ENCODE peak calls at places on chromosomes 2 and 18, in seven cellular contexts. S is GM12865; U is T47D; Z is T-helper 9 cell; T is RPMI7951; H is stimulated activated CD4-positive, alpha-beta T cell treated with anti-CD3 and anti-CD28 coated beads, TNF-alpha, amount 100 ng/mL, for 1 hour; M is Ammon's horn. V is an unnamed sample.

GRCh38 chr2:124530203-124530602 is 505.1 kb downstream of the CNTNAP5 start:
- DNase-seq in S (no peak), U (peak; percentile 1), Z (no peak), T (no peak), H (no peak), M (no peak), V (no peak)

GRCh38 chr2:238728322-238729260 is 119.3 kb upstream of the TWIST2 start:
- DNase-seq in S (no peak), U (no peak), Z (no peak), T (peak; percentile 70), H (no peak), M (no peak), V (no peak)

GRCh38 chr2:210503622-210504300 is 27.2 kb upstream of the LANCL1 start:
- DNase-seq in S (no peak), U (no peak), Z (no peak), T (no peak), H (no peak), M (peak; percentile 96), V (no peak)

GRCh38 chr2:130337735-130338325 is 4.9 kb upstream of the IMP4 start:
- DNase-seq in S (no peak), U (no peak), Z (no peak), T (peak; percentile 83), H (no peak), M (no peak), V (no peak)

GRCh38 chr2:71215447-71215846 is 11.5 kb downstream of the PAIP2B start:
- DNase-seq in S (no peak), U (peak; percentile 55), Z (no peak), T (no peak), H (no peak), M (no peak), V (no peak)

GRCh38 chr18:22177496-22177866 is 8.1 kb downstream of the GATA6 start:
- DNase-seq in S (no peak), U (no peak), Z (no peak), T (no peak), H (no peak), M (no peak), V (no peak)

GRCh38 chr2:96163415-96163767 is 18.2 kb upstream of the DUSP2 start:
- DNase-seq in S (no peak), U (no peak), Z (no peak), T (no peak), H (no peak), M (no peak), V (no peak)

GRCh38 chr2:152561251-152561650 is 156.0 kb downstream of the PRPF40A start:
- DNase-seq in S (no peak), U (no peak), Z (no peak), T (no peak), H (no peak), M (no peak), V (no peak)

GRCh38 chr18:57125627-57126026 is 21.3 kb upstream of the BOD1L2 start:
- DNase-seq in S (no peak), U (no peak), Z (no peak), T (no peak), H (no peak), M (no peak), V (no peak)

GRCh38 chr2:236867441-236868260 is 218.0 kb upstream of the COPS8 start:
- DNase-seq in S (no peak), U (peak; percentile 35), Z (no peak), T (peak; percentile 92), H (no peak), M (no peak), V (no peak)

GRCh38 chr2:121128741-121129659 is 156.0 kb downstream of the TFCP2L1 start:
- DNase-seq in S (peak; percentile 31), U (peak; percentile 58), Z (no peak), T (peak; percentile 30), H (no peak), M (peak; percentile 32), V (peak; percentile 25)

GRCh38 chr2:85536479-85536878 is 2.5 kb upstream of the MAT2A start:
- DNase-seq in S (no peak), U (no peak), Z (no peak), T (peak; percentile 77), H (no peak), M (no peak), V (no peak)

GRCh38 chr2:127932199-127932877 is 46.6 kb upstream of the AMMECR1L start:
- DNase-seq in S (no peak), U (peak; percentile 8), Z (no peak), T (peak; percentile 50), H (no peak), M (no peak), V (no peak)

GRCh38 chr2:219836647-219837177 is 209.3 kb downstream of the SLC4A3 start:
- DNase-seq in S (peak; percentile 22), U (peak; percentile 72), Z (no peak), T (peak; percentile 51), H (no peak), M (peak; percentile 31), V (peak; percentile 8)

GRCh38 chr2:62447411-62447810 is 58.6 kb downstream of the TMEM17 start:
- DNase-seq in S (no peak), U (no peak), Z (no peak), T (no peak), H (no peak), M (no peak), V (no peak)

V was measured in NCI-H526.